ENCODE peak calls at places on chromosomes 1 and 21, in nine cellular contexts. F, V, Q, H, C, L, O, B and U are unnamed samples.

GRCh38 chr1:162168935-162169545 is 99.5 kb downstream of the NOS1AP start:
- DNase-seq in F (no peak), V (peak; percentile 69), Q (no peak), H (no peak), C (no peak), L (no peak), O (peak; percentile 23), B (no peak), U (no peak)

GRCh38 chr1:55904541-55904940 is 674.8 kb downstream of the PLPP3 start:
- DNase-seq in F (no peak), V (no peak), Q (no peak), H (no peak), C (no peak), L (no peak), O (no peak), B (no peak), U (no peak)

GRCh38 chr1:213622365-213623087 is 365.2 kb upstream of the PROX1 start:
- DNase-seq in F (no peak), V (no peak), Q (no peak), H (no peak), C (no peak), L (no peak), O (no peak), B (no peak), U (no peak)

GRCh38 chr1:100065183-100065968 is 67.4 kb downstream of the SASS6 start:
- DNase-seq in F (no peak), V (no peak), Q (no peak), H (no peak), C (no peak), L (no peak), O (peak; percentile 18), B (no peak), U (no peak)

GRCh38 chr1:223482766-223483165 is 89.6 kb downstream of the CCDC185 start:
- DNase-seq in F (no peak), V (no peak), Q (no peak), H (no peak), C (no peak), L (no peak), O (no peak), B (no peak), U (no peak)

GRCh38 chr1:18642278-18643095 is 11.8 kb downstream of the PAX7 start:
- DNase-seq in F (no peak), V (no peak), Q (no peak), H (no peak), C (no peak), L (no peak), O (no peak), B (no peak), U (no peak)

GRCh38 chr1:223201967-223202366 is 58.9 kb upstream of the TLR5 start:
- DNase-seq in F (peak; percentile 15), V (no peak), Q (no peak), H (no peak), C (no peak), L (no peak), O (no peak), B (no peak), U (no peak)

GRCh38 chr1:155125511-155125945 is 2.1 kb upstream of the EFNA1 start:
- DNase-seq in F (no peak), V (no peak), Q (no peak), H (no peak), C (no peak), L (no peak), O (no peak), B (no peak), U (no peak)

GRCh38 chr1:16146888-16147614 is 8.8 kb downstream of the EPHA2 start:
- DNase-seq in F (no peak), V (peak; percentile 87), Q (no peak), H (no peak), C (no peak), L (peak; percentile 82), O (peak; percentile 83), B (no peak), U (no peak)

GRCh38 chr1:191876631-191877030 is 281.6 kb upstream of the RGS18 start:
- DNase-seq in F (no peak), V (no peak), Q (no peak), H (no peak), C (no peak), L (no peak), O (no peak), B (no peak), U (no peak)

GRCh38 chr21:16193758-16194606 is 464.2 kb downstream of the USP25 start:
- DNase-seq in F (no peak), V (peak; percentile 63), Q (no peak), H (no peak), C (peak; percentile 73), L (peak; percentile 22), O (peak; percentile 86), B (no peak), U (no peak)

GRCh38 chr1:112713466-112714312 is 1.4 kb downstream of the PPM1J start:
- DNase-seq in F (no peak), V (no peak), Q (no peak), H (no peak), C (no peak), L (no peak), O (no peak), B (no peak), U (no peak)

GRCh38 chr1:207833381-207833780 is 77.5 kb downstream of the CD34 start:
- DNase-seq in F (no peak), V (no peak), Q (no peak), H (no peak), C (no peak), L (no peak), O (no peak), B (no peak), U (no peak)

GRCh38 chr21:18411565-18411964 is 8.0 kb upstream of the TMPRSS15 start:
- DNase-seq in F (no peak), V (no peak), Q (no peak), H (no peak), C (no peak), L (no peak), O (no peak), B (no peak), U (no peak)

GRCh38 chr1:7948950-7949349 is 8.3 kb upstream of the TNFRSF9 start:
- DNase-seq in F (no peak), V (peak; percentile 81), Q (peak; percentile 69), H (peak; percentile 22), C (no peak), L (peak; percentile 44), O (peak; percentile 88), B (no peak), U (no peak)

GRCh38 chr1:40703316-40703715 is 11.8 kb downstream of the NFYC start:
- DNase-seq in F (no peak), V (peak; percentile 91), Q (no peak), H (no peak), C (no peak), L (peak; percentile 69), O (peak; percentile 88), B (no peak), U (no peak)

GRCh38 chr1:226149806-226150205 is 36.7 kb downstream of the ACBD3 start:
- DNase-seq in F (no peak), V (peak; percentile 27), Q (no peak), H (no peak), C (no peak), L (no peak), O (no peak), B (no peak), U (no peak)